ENCODE peak calls at places on chromosome 17, in ten cellular contexts. S is effector memory CD4-positive, alpha-beta T cell; I is nucleus accumbens; P is fibroblast of mammary gland; R is HT-29; Y is NCI-H2029 treated with DMSO at 0.1 percent for 48 hours; J is HT1080; L is frontal cortex; E is AG10803; B is AG04450. K is an unnamed sample.

GRCh38 chr17:9291912-9292562 is 270.7 kb downstream of the NTN1 start:
- DNase-seq in S (no peak), I (no peak), P (peak; percentile 38), R (peak; percentile 38), Y (no peak), J (peak; percentile 8), L (peak; percentile 12), E (peak; percentile 31), B (peak; percentile 8), K (no peak)

GRCh38 chr17:50872710-50873424 is 6.7 kb upstream of the TOB1 start:
- DNase-seq in S (peak; percentile 25), I (no peak), P (peak; percentile 90), R (no peak), Y (no peak), J (peak; percentile 45), L (no peak), E (peak; percentile 89), B (no peak), K (no peak)

GRCh38 chr17:40326014-40326831 is 17.2 kb downstream of the RARA start:
- DNase-seq in S (peak; percentile 66), I (no peak), P (no peak), R (no peak), Y (no peak), J (no peak), L (no peak), E (no peak), B (no peak), K (no peak)

GRCh38 chr17:60677308-60678117 is at the start of gene BCAS3:
- DNase-seq in S (peak; percentile 87), I (peak; percentile 97), P (peak; percentile 99), R (peak; percentile 98), Y (peak; percentile 92), J (peak; percentile 99), L (peak; percentile 84), E (peak; percentile 99), B (peak; percentile 98), K (peak; percentile 94)

GRCh38 chr17:14214271-14214670 is 22.4 kb downstream of the CDRT15 start:
- DNase-seq in S (no peak), I (no peak), P (peak; percentile 17), R (no peak), Y (no peak), J (peak; percentile 36), L (no peak), E (peak; percentile 61), B (no peak), K (no peak)

GRCh38 chr17:42422412-42422957 is 571 bp downstream of the CAVIN1 start:
- DNase-seq in S (no peak), I (no peak), P (no peak), R (peak; percentile 65), Y (no peak), J (peak; percentile 39), L (no peak), E (no peak), B (no peak), K (no peak)

GRCh38 chr17:65117384-65118035 is 19.7 kb upstream of the RGS9 start:
- DNase-seq in S (no peak), I (no peak), P (no peak), R (no peak), Y (no peak), J (no peak), L (no peak), E (no peak), B (no peak), K (no peak)

GRCh38 chr17:16283705-16284104 is 66.7 kb downstream of the PIGL start:
- DNase-seq in S (no peak), I (no peak), P (peak; percentile 86), R (no peak), Y (no peak), J (peak; percentile 64), L (no peak), E (peak; percentile 42), B (no peak), K (no peak)

GRCh38 chr17:7857724-7858486 is at the start of gene CYB5D1:
- DNase-seq in S (peak; percentile 76), I (peak; percentile 89), P (peak; percentile 93), R (peak; percentile 87), Y (peak; percentile 86), J (no peak), L (peak; percentile 70), E (peak; percentile 93), B (peak; percentile 84), K (peak; percentile 78)

GRCh38 chr17:31488264-31488981 is 96.9 kb downstream of the RAB11FIP4 start:
- DNase-seq in S (no peak), I (no peak), P (no peak), R (peak; percentile 74), Y (no peak), J (no peak), L (peak; percentile 50), E (no peak), B (no peak), K (no peak)

GRCh38 chr17:42632949-42633444 is 23.5 kb downstream of the TUBG1 start:
- DNase-seq in S (no peak), I (no peak), P (no peak), R (no peak), Y (no peak), J (no peak), L (no peak), E (no peak), B (no peak), K (no peak)

GRCh38 chr17:7573324-7574080 is 5.9 kb upstream of the CD68 start:
- DNase-seq in S (peak; percentile 90), I (peak; percentile 80), P (peak; percentile 90), R (peak; percentile 65), Y (peak; percentile 17), J (peak; percentile 82), L (peak; percentile 93), E (peak; percentile 90), B (peak; percentile 77), K (peak; percentile 9)

GRCh38 chr17:61461586-61461966 is 9.4 kb downstream of the TBX4 start:
- DNase-seq in S (no peak), I (no peak), P (no peak), R (no peak), Y (no peak), J (no peak), L (no peak), E (no peak), B (no peak), K (no peak)

GRCh38 chr17:1159781-1160180 is 20.0 kb downstream of the ABR start:
- DNase-seq in S (no peak), I (no peak), P (no peak), R (no peak), Y (no peak), J (no peak), L (no peak), E (no peak), B (no peak), K (no peak)

GRCh38 chr17:39658760-39659159 is 6.4 kb upstream of the TCAP start:
- DNase-seq in S (no peak), I (no peak), P (no peak), R (no peak), Y (no peak), J (no peak), L (no peak), E (no peak), B (no peak), K (no peak)

GRCh38 chr17:18986541-18987229 is 17.9 kb downstream of the FAM83G start:
- DNase-seq in S (no peak), I (no peak), P (no peak), R (no peak), Y (no peak), J (no peak), L (no peak), E (no peak), B (no peak), K (no peak)

GRCh38 chr17:51056813-51057510 is 63.7 kb downstream of the SPAG9 start:
- DNase-seq in S (no peak), I (no peak), P (peak; percentile 87), R (peak; percentile 65), Y (no peak), J (peak; percentile 91), L (no peak), E (peak; percentile 97), B (peak; percentile 61), K (no peak)

K was measured in NCI-H187.